ENCODE peak calls at places on chromosome 1, in nine cellular contexts. M is NCI-H1092 treated with DMSO at 0.1 percent for 48 hours, F is HFFc6, B is left ventricle myocardium inferior, E is T-cell, K is GM04504, Z is fibroblast of lung, W is ecto neural progenitor cell, L is LoVo. Q is an unnamed sample.

GRCh38 chr1:20480261-20481157 is 5.5 kb downstream of the CAMK2N1 start:
- DNase-seq in L (no peak), K (no peak), Z (no peak), B (no peak), M (no peak), E (no peak), W (no peak), F (no peak), Q (no peak)

GRCh38 chr1:33682371-33682770 is 181.5 kb upstream of the HMGB4 start:
- DNase-seq in Z (peak; percentile 89), K (no peak), F (no peak), W (no peak), M (no peak), L (no peak), E (no peak), B (no peak), Q (no peak)

GRCh38 chr1:11407301-11407994 is 71.5 kb upstream of the DISP3 start:
- DNase-seq in F (no peak), M (no peak), Z (peak; percentile 19), K (no peak), L (no peak), E (no peak), W (no peak), B (no peak), Q (no peak)

GRCh38 chr1:154419620-154420020 is 14.5 kb downstream of the IL6R start:
- DNase-seq in E (peak; percentile 28), W (no peak), F (peak; percentile 84), Z (peak; percentile 92), L (no peak), B (peak; percentile 88), K (peak; percentile 81), M (no peak), Q (peak; percentile 86)

GRCh38 chr1:27536767-27537166 is 46.8 kb upstream of the WASF2 start:
- DNase-seq in L (no peak), Z (peak; percentile 94), B (peak; percentile 73), M (peak; percentile 94), W (peak; percentile 84), F (peak; percentile 78), K (peak; percentile 69), E (no peak), Q (peak; percentile 84)

GRCh38 chr1:26290416-26291261 is 10.8 kb downstream of the SH3BGRL3 start:
- DNase-seq in M (no peak), W (peak; percentile 62), Z (no peak), K (no peak), B (no peak), F (no peak), L (no peak), E (no peak), Q (no peak)

GRCh38 chr1:28195780-28196179 is 19.3 kb upstream of the PTAFR start:
- DNase-seq in B (no peak), F (no peak), L (no peak), K (no peak), E (no peak), W (no peak), Z (no peak), M (no peak), Q (no peak)

GRCh38 chr1:242629396-242629795 is 104.9 kb upstream of the PLD5 start:
- DNase-seq in F (no peak), Z (no peak), W (no peak), K (no peak), L (no peak), M (no peak), E (no peak), B (no peak), Q (no peak)

GRCh38 chr1:238384381-238384780 is 493.7 kb upstream of the ZP4 start:
- DNase-seq in M (no peak), K (no peak), W (no peak), Z (no peak), E (no peak), B (no peak), F (no peak), L (no peak), Q (no peak)

GRCh38 chr1:21651214-21652042 is 17.7 kb downstream of the RAP1GAP start:
- DNase-seq in B (no peak), W (peak; percentile 86), E (no peak), K (no peak), F (no peak), L (peak; percentile 30), Z (peak; percentile 27), M (peak; percentile 48), Q (no peak)

GRCh38 chr1:20430355-20431290 is 55.4 kb downstream of the CAMK2N1 start:
- DNase-seq in F (no peak), L (peak; percentile 8), W (peak; percentile 88), E (no peak), K (no peak), M (peak; percentile 62), Z (no peak), B (no peak), Q (no peak)

Q was measured in fibroblast of the conjunctiva.